ENCODE peak calls at places on chromosomes 16 and 17, in four cellular contexts. C is WTC11, O is HepG2, N is K562. V is an unnamed sample.

GRCh38 chr17:50180593-50180992 is 14.8 kb downstream of the SGCA start:
- DNase-seq in C (no peak), O (no peak), N (no peak), V (no peak)

GRCh38 chr17:7043544-7044268 is at the start of gene SLC16A11:
- DNase-seq in C (peak; percentile 41), O (no peak), N (no peak), V (peak; percentile 75)

GRCh38 chr16:87951550-87952538 is 610 bp downstream of the BANP start:
- DNase-seq in C (no peak), O (peak; percentile 48), N (peak; percentile 26), V (peak; percentile 46)

GRCh38 chr17:80049986-80050385 is 13.5 kb downstream of the CCDC40 start:
- DNase-seq in C (no peak), O (no peak), N (no peak), V (no peak)

GRCh38 chr16:56691885-56692284 is 9.6 kb downstream of the MT1X start:
- DNase-seq in C (no peak), O (peak; percentile 77), N (no peak), V (no peak)

GRCh38 chr17:68295086-68295485 is 3.8 kb downstream of the ARSG start:
- DNase-seq in C (no peak), O (no peak), N (no peak), V (no peak)

GRCh38 chr17:27376637-27377547 is 79.4 kb upstream of the KSR1 start:
- DNase-seq in C (no peak), O (no peak), N (no peak), V (no peak)

GRCh38 chr17:39923836-39924690 is 3.3 kb downstream of the ORMDL3 start:
- DNase-seq in C (peak; percentile 27), O (peak; percentile 97), N (no peak), V (no peak)

GRCh38 chr17:12180644-12181261 is 160.1 kb downstream of the MAP2K4 start:
- DNase-seq in C (peak; percentile 16), O (peak; percentile 47), N (peak; percentile 29), V (peak; percentile 39)

GRCh38 chr16:14505846-14506245 is 124.2 kb downstream of the PARN start:
- DNase-seq in C (no peak), O (peak; percentile 65), N (no peak), V (peak; percentile 37)

GRCh38 chr16:79362312-79362970 is 238.1 kb downstream of the MAF start:
- DNase-seq in C (no peak), O (no peak), N (no peak), V (no peak)

GRCh38 chr16:31471875-31472558 is at the start of gene TGFB1I1:
- DNase-seq in C (peak; percentile 59), O (no peak), N (no peak), V (peak; percentile 89)

GRCh38 chr17:29933379-29933778 is 3.4 kb upstream of the SSH2 start:
- DNase-seq in C (no peak), O (peak; percentile 52), N (no peak), V (no peak)

GRCh38 chr17:37220609-37220953 is 155.2 kb upstream of the C17orf78 start:
- DNase-seq in C (peak; percentile 41), O (no peak), N (no peak), V (peak; percentile 45)

GRCh38 chr17:7260601-7261376 is 1.5 kb downstream of the CLDN7 start:
- DNase-seq in C (peak; percentile 89), O (no peak), N (no peak), V (no peak)

GRCh38 chr17:27295945-27296344 is 2.0 kb downstream of the WSB1 start:
- DNase-seq in C (no peak), O (no peak), N (no peak), V (no peak)

GRCh38 chr17:6583411-6583810 is 27.1 kb upstream of the PITPNM3 start:
- DNase-seq in C (no peak), O (no peak), N (no peak), V (no peak)

GRCh38 chr16:19274178-19274797 is 11.2 kb upstream of the CLEC19A start:
- DNase-seq in C (no peak), O (no peak), N (no peak), V (no peak)

DNA sequence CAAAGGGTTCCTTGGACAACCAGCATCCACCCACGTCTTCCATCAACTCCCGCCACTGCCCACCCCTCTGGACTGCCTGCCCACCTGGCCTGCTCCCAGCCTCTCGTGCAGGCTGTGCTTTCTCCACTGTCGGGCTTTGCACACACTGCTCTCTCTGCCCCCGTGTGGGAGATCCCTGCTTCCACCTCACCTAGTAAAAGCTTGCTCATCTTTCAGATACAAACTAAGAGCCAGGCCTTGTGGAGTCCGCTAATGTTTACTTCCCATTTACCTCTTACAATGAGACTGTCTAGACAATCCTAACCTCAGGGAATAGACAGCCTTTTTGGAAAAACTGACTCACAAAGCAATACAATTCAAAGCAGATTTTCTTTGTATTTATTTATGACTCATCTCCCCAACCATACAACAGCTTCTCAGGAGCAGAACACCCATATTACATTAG is 67.6 kb downstream of the USP31 start:
- DNase-seq in C (no peak), O (no peak), N (no peak), V (peak; percentile 42)
- TF ChIP-seq FOXJ3 in C (no peak), O (no peak), N (no peak), V (no peak)

DNA sequence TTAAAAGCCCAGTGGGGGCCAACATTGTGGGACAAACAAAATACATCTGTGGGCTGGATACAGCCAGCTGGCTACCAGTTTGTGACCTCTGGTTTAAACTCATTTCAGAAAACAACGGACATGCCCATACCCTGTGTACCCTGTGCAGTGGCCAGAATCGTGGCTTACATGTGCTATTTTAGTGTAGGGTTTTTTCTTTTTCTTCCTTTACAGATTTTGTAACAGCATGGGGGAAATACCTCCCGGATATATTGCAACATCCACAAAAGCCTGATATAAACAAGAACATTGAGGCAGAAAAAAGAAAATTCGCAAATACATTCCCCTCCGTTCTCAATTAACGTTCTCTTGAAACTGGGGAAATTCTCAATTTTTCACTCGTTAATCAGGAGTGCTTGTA is 7.3 kb downstream of the HS3ST4 start:
- DNase-seq in C (no peak), O (no peak), N (no peak), V (no peak)
- TF ChIP-seq FOXJ3 in C (no peak), O (no peak), N (no peak), V (no peak)

DNA sequence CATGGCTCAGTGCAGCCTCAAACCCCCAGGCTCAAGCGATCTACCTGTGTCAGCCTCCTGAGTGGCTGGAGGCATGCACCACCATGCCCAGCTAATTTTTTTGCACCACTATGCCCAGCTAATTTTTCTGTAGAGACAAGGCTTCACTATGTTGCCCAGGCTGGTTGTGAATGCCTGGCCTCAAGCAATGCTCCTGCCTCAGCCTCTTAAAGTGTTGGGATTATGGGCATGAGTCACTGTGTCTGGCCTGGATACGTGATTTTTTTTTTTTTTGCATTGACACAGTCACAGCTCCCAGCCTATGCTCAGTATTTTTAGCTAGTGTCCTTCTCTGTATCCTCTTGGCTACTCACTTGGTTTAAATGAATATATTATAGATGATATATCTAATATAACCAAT is 377.0 kb upstream of the TNRC6C start:
- DNase-seq in C (no peak), O (no peak), N (no peak), V (no peak)
- TF ChIP-seq FOXJ3 in C (no peak), O (no peak), N (no peak), V (no peak)

GRCh38 chr16:85163278-85164112 is 51.2 kb upstream of the CIBAR2 start:
- DNase-seq in C (no peak), O (no peak), N (no peak), V (no peak)

GRCh38 chr16:85164838-85165516 is 52.7 kb upstream of the CIBAR2 start:
- DNase-seq in C (no peak), O (no peak), N (no peak), V (no peak)

GRCh38 chr16:85159226-85159980 is 47.1 kb upstream of the CIBAR2 start:
- DNase-seq in C (no peak), O (peak; percentile 78), N (no peak), V (no peak)

GRCh38 chr16:85165781-85166180 is 53.5 kb upstream of the CIBAR2 start:
- DNase-seq in C (no peak), O (no peak), N (no peak), V (no peak)

GRCh38 chr16:85162478-85163277 is 50.4 kb upstream of the CIBAR2 start:
- DNase-seq in C (no peak), O (no peak), N (no peak), V (peak; percentile 79)
- TF ChIP-seq FOXJ3 in C (no peak), O (no peak), N (no peak), V (no peak)

V was measured in SK-N-SH.